ENCODE peak calls at places on chromosomes 5 and 9, in four cellular contexts. G is A549, J is H1, T is HepG2. S is an unnamed sample.

GRCh38 chr5:159444441-159445082 is 114.3 kb upstream of the IL12B start:
- DNase-seq in G (peak), J (no peak), T (peak), S (no peak)

GRCh38 chr5:150583541-150584225 is 56.8 kb upstream of the SYNPO start:
- DNase-seq in G (no peak), J (no peak), T (no peak), S (no peak)

GRCh38 chr9:131666779-131667178 is 73.1 kb downstream of the RAPGEF1 start:
- DNase-seq in G (no peak), J (no peak), T (no peak), S (no peak)

GRCh38 chr5:72347801-72348305 is 27.7 kb downstream of the PTCD2 start:
- DNase-seq in G (peak), J (no peak), T (no peak), S (no peak)

GRCh38 chr5:72046106-72046505 is 61.2 kb upstream of the MAP1B start:
- DNase-seq in G (no peak), J (no peak), T (no peak), S (no peak)

GRCh38 chr9:35660966-35661413 is 2.9 kb downstream of the CCDC107 start:
- DNase-seq in G (peak), J (no peak), T (peak), S (no peak)

GRCh38 chr9:18982246-18982589 is 50.8 kb downstream of the SAXO1 start:
- DNase-seq in G (no peak), J (no peak), T (no peak), S (no peak)

GRCh38 chr5:109146611-109147010 is 263.2 kb downstream of the PJA2 start:
- DNase-seq in G (no peak), J (no peak), T (no peak), S (no peak)

DNA sequence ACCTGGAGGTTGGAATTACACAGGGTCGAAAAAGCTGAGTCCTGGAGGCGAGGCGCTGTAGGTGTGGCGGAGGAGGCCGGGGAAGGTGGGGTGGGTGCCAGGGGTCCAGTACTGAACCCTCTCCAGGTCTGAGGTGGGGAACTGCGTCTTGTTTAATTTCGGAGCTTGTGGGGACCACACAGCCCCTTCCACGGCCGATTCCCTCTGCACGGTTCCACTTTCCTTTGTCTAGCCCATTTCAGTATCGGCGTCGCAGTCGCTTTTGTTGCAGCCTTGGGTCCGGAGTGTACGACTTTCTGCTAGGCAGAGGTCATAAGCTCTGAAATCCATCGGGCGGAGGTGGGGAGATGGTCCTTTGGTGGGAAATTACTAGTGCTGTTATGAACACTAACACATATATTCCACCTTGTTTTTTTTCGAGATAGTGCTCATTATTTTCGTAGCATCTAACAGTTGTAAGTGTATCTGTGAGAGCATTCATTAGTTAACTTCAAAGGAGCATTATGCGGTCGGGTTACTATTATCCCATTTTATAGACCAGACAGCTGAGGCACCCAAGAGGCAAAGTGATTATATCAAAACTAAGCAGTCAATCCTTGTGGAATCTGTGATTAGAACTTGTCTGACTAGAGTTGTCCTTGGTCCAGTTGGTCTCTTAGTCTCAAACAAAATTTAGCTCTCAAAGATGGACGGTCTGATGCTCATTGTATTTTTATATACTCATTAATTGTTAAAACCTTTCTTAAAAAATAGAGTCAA is 737 bp downstream of the RNF180 start:
- DNase-seq in G (no peak), J (no peak), T (no peak), S (no peak)
- TF ChIP-seq PHF8 in G (no peak), J (no peak), T (no peak), S (no peak)

DNA sequence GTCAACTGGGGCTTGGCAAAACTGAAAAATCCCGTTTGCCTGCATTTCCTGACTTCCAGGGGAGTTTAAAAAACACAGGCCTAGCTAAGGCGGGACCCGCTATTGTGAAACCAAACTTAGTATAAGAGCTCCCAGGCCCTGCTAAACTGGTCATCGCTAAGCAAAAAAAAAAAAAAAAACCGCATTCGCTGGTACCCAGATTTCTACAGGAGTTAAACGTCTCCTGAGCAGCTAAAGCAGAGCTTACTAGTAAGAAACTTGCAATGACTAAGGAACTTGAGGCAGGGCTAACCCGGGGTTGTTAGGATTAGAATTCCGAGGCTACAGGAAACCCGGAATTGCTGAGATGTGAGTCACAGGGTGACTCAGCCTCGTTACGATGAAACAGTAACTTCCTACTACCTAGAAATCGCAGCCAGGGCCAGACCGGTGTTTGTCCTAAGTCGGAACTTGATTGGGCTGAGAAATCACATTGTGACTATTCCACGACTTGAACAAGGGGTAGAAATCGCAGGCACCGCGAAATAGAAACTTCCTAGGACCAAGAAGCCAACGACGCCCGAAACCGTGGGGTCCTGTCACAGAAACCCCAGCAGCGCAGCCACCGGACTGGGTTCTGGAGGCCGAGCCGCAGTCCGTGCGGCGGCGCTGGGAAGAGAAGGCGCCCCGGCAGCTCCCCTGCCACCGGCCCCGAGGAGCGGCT is 89.5 kb downstream of the ANXA2R start:
- DNase-seq in G (peak), J (no peak), T (no peak), S (peak)
- TF ChIP-seq PHF8 in G (no peak), J (no peak), T (no peak), S (no peak)

DNA sequence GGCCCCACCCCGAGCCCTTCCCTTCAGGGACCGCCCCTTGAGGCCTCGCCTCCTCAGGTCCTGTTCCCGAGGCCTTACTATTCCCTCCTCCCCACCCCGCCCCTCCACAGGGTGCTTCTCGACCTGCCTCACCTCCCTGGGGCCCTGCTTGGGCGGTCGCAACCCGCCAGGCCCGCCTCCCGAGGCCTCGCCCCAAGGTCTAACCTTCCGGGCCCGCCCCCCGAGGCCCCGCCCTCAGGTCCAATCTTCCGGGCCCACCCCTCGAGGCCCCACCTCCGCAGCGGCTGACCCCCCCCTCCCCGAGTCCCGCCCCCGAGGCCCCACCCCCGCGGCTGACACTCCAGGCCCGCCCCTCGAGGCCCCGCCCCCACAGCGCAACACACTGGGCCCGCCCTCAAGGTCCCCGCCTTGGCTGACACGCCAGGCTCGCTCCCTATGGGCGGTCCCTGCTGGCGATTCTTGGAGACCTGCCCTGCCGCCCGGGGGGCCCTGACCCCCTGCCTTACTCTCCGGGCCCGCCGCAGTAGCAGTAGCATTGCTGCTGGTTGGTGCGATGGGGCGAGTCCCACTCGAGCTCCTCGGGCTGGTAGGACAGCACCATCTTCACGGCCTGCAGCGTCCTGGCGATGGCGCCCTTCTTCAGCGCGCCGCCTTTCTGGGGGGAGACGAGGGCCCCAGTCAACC is 8.2 kb downstream of the PHF19 start:
- DNase-seq in G (peak), J (peak), T (no peak), S (peak)
- TF ChIP-seq PHF8 in G (no peak), J (peak), T (no peak), S (no peak)

DNA sequence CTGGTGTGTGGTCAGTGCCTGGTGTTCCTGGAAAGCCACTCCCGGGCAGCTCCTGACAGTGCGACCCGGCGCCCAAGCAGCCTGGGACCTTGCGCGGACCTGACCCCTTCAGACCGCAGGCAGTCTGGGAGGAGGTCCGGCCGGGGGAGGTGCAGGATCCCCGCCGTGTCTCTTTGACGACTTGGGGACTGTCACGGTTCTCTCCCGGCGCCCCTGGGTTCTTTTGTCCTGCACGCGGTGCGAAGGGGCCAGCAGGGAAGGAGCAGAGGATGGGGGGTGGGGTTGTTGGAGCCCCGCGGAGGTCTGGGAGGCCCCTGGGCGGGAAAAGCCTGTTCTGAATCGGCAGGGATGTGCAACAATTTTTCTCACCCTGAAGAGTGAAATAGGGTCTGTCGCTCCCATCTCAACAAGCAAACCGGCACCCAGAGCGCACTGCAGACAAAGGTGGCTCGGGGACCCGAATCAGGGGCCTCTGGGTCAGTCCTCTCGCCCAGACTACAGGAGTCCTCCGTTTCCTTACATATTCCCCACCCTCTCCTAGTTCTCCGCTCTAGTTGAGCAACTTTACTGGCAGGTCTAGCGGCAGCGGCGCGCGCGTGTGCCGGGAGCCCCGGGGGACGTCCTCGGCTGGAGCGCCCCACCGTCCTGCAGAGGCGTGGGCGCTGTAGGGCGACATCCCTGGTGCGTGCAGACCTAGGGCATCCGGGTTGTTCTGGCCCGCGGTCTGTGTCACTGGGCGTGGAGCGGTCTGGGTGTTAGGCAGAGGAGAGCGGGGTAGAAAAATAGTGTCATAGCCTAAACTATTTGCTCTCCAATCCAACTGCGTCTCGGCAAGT is 1.2 kb downstream of the VCAN start:
- DNase-seq in G (peak), J (peak), T (no peak), S (peak)
- TF ChIP-seq PHF8 in G (no peak), J (no peak), T (no peak), S (no peak)

DNA sequence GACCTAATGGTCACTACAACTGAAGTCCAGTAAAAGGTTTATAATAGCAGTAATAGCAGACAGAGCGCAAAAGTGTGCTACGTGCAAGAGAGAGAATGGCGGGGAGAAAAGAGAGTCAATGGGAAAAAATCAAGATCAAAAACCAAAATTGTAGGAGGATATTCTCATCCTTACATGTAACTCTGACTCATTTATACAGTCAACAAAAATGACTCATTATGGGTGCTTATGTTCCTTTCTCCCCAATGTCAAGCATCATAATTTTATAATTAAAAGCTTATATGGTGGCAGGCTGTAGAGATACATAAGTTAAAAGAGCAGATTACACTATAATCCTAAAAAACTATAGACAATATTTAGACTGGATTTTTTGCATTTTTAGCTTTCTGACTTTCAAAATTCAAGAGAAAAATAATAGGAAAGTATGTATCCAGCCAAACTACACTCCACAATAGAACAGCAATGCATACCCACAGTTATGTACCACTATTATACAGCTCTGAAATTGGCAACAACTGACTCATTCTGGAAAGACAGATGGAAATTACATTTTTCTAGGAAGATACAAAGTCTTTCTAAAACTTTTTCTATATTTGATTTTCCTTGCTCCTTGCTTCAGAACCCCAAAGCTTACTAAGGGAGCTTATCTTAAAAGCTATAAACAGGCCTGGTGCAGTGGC is 78.4 kb downstream of the PLPP1 start:
- DNase-seq in G (no peak), J (no peak), T (no peak), S (no peak)
- TF ChIP-seq PHF8 in G (no peak), J (no peak), T (no peak), S (no peak)

GRCh38 chr5:166596043-166596442 is 1695.4 kb upstream of the WWC1 start:
- DNase-seq in G (no peak), J (no peak), T (no peak), S (no peak)
- TF ChIP-seq PHF8 in G (no peak), J (no peak), T (no peak), S (no peak)